ENCODE peak calls at places on chromosomes 5 and 9, in eight cellular contexts. One of them, this sample, is unnamed.

GRCh38 chr5:53236683-53237082 is 127.1 kb upstream of the MOCS2 start:
- DNase-seq in GM13976: no peak
- DNase-seq in PC-3: no peak
- DNase-seq in A549: no peak
- DNase-seq in Caco-2: no peak
- DNase-seq in lower leg skin: no peak
- DNase-seq in heart right ventricle: no peak
- DNase-seq in nephron progenitor cell: no peak
- DNase-seq in this sample: no peak

GRCh38 chr5:136957428-136957827 is 541.7 kb downstream of the SPOCK1 start:
- DNase-seq in nephron progenitor cell: no peak
- DNase-seq in GM13976: no peak
- DNase-seq in lower leg skin: no peak
- DNase-seq in A549: no peak
- DNase-seq in Caco-2: no peak
- DNase-seq in heart right ventricle: no peak
- DNase-seq in PC-3: peak; percentile 84
- DNase-seq in this sample: no peak

GRCh38 chr5:149745944-149746326 is 15.8 kb downstream of the PPARGC1B start:
- DNase-seq in heart right ventricle: no peak
- DNase-seq in lower leg skin: no peak
- DNase-seq in A549: no peak
- DNase-seq in nephron progenitor cell: no peak
- DNase-seq in GM13976: no peak
- DNase-seq in PC-3: no peak
- DNase-seq in Caco-2: no peak
- DNase-seq in this sample: no peak

GRCh38 chr5:98489021-98489420 is 284.4 kb upstream of the RGMB start:
- DNase-seq in nephron progenitor cell: no peak
- DNase-seq in PC-3: no peak
- DNase-seq in lower leg skin: no peak
- DNase-seq in GM13976: no peak
- DNase-seq in A549: no peak
- DNase-seq in Caco-2: no peak
- DNase-seq in heart right ventricle: no peak
- DNase-seq in this sample: no peak

GRCh38 chr9:95504053-95504963 is 12.5 kb downstream of the PTCH1 start:
- DNase-seq in heart right ventricle: peak; percentile 25
- DNase-seq in GM13976: no peak
- DNase-seq in lower leg skin: no peak
- DNase-seq in Caco-2: peak; percentile 36
- DNase-seq in PC-3: peak; percentile 90
- DNase-seq in nephron progenitor cell: peak; percentile 31
- DNase-seq in A549: peak; percentile 30
- DNase-seq in this sample: no peak

GRCh38 chr5:65483474-65484346 is 2.0 kb upstream of the ADAMTS6 start:
- DNase-seq in lower leg skin: no peak
- DNase-seq in Caco-2: peak; percentile 31
- DNase-seq in A549: no peak
- DNase-seq in nephron progenitor cell: no peak
- DNase-seq in GM13976: peak; percentile 47
- DNase-seq in heart right ventricle: no peak
- DNase-seq in PC-3: peak; percentile 49
- DNase-seq in this sample: no peak

GRCh38 chr9:128493424-128493823 is 11.1 kb upstream of the GLE1 start:
- DNase-seq in PC-3: no peak
- DNase-seq in GM13976: no peak
- DNase-seq in lower leg skin: no peak
- DNase-seq in Caco-2: no peak
- DNase-seq in A549: no peak
- DNase-seq in nephron progenitor cell: no peak
- DNase-seq in heart right ventricle: no peak
- DNase-seq in this sample: no peak

GRCh38 chr5:180013660-180014059 is 57.9 kb downstream of the RNF130 start:
- DNase-seq in PC-3: no peak
- DNase-seq in heart right ventricle: no peak
- DNase-seq in GM13976: no peak
- DNase-seq in A549: no peak
- DNase-seq in nephron progenitor cell: no peak
- DNase-seq in lower leg skin: no peak
- DNase-seq in Caco-2: no peak
- DNase-seq in this sample: no peak

GRCh38 chr5:3027185-3027865 is 275.8 kb upstream of the IRX2 start:
- DNase-seq in heart right ventricle: no peak
- DNase-seq in lower leg skin: no peak
- DNase-seq in PC-3: no peak
- DNase-seq in GM13976: no peak
- DNase-seq in Caco-2: no peak
- DNase-seq in A549: no peak
- DNase-seq in nephron progenitor cell: no peak
- DNase-seq in this sample: no peak

GRCh38 chr5:146744358-146744757 is 134.2 kb downstream of the PPP2R2B start:
- DNase-seq in Caco-2: no peak
- DNase-seq in heart right ventricle: no peak
- DNase-seq in lower leg skin: no peak
- DNase-seq in GM13976: no peak
- DNase-seq in A549: no peak
- DNase-seq in PC-3: peak; percentile 36
- DNase-seq in nephron progenitor cell: no peak
- DNase-seq in this sample: no peak

GRCh38 chr9:112072721-112073553 is 102.2 kb downstream of the SUSD1 start:
- DNase-seq in A549: no peak
- DNase-seq in Caco-2: no peak
- DNase-seq in heart right ventricle: no peak
- DNase-seq in lower leg skin: no peak
- DNase-seq in PC-3: peak; percentile 46
- DNase-seq in nephron progenitor cell: no peak
- DNase-seq in GM13976: no peak
- DNase-seq in this sample: no peak

GRCh38 chr9:71685988-71686387 is 82.3 kb downstream of the CEMIP2 start:
- DNase-seq in GM13976: no peak
- DNase-seq in lower leg skin: no peak
- DNase-seq in PC-3: no peak
- DNase-seq in A549: no peak
- DNase-seq in heart right ventricle: no peak
- DNase-seq in Caco-2: no peak
- DNase-seq in nephron progenitor cell: no peak
- DNase-seq in this sample: no peak

GRCh38 chr9:68560131-68560844 is 19.6 kb upstream of the TMEM252 start:
- DNase-seq in PC-3: peak; percentile 36
- DNase-seq in heart right ventricle: peak; percentile 39
- DNase-seq in Caco-2: peak; percentile 10
- DNase-seq in nephron progenitor cell: peak; percentile 50
- DNase-seq in A549: peak; percentile 13
- DNase-seq in GM13976: peak; percentile 53
- DNase-seq in lower leg skin: peak; percentile 89
- DNase-seq in this sample: no peak

GRCh38 chr5:14406554-14406849 is 175.1 kb upstream of the OTULINL start:
- DNase-seq in A549: no peak
- DNase-seq in lower leg skin: no peak
- DNase-seq in nephron progenitor cell: no peak
- DNase-seq in GM13976: no peak
- DNase-seq in Caco-2: no peak
- DNase-seq in heart right ventricle: no peak
- DNase-seq in PC-3: peak; percentile 99
- DNase-seq in this sample: no peak

GRCh38 chr5:169577966-169578365 is 5.6 kb upstream of the SPDL1 start:
- DNase-seq in heart right ventricle: no peak
- DNase-seq in Caco-2: peak; percentile 44
- DNase-seq in PC-3: peak; percentile 54
- DNase-seq in GM13976: no peak
- DNase-seq in nephron progenitor cell: no peak
- DNase-seq in lower leg skin: no peak
- DNase-seq in A549: no peak
- DNase-seq in this sample: no peak

GRCh38 chr9:113921366-113921765 is 45.3 kb downstream of the ZNF618 start:
- DNase-seq in nephron progenitor cell: no peak
- DNase-seq in lower leg skin: no peak
- DNase-seq in A549: no peak
- DNase-seq in PC-3: no peak
- DNase-seq in GM13976: no peak
- DNase-seq in heart right ventricle: no peak
- DNase-seq in Caco-2: no peak
- DNase-seq in this sample: no peak

DNA sequence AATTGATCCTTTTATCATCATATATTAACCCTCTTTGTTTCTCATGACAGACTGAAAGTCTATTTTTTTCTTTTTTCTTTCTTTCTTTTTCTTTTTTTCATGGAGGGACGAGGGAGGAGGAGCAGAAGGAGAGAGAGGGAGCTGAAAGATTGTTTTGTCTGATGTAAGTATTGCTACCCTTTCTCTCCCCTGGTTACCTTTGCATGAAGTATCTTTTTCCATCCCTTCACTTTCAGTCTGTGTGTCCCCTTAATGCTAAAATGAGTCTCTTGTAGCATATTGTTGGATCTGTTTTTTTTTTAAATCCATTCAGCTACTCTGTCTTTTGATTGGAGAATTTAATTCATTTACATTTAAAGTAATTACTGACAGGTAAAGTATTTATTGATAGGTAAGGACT is 27.5 kb upstream of the SERINC5 start:
- DNase-seq in GM13976: no peak
- DNase-seq in lower leg skin: no peak
- DNase-seq in heart right ventricle: no peak
- DNase-seq in Caco-2: no peak
- DNase-seq in nephron progenitor cell: no peak
- DNase-seq in PC-3: no peak
- DNase-seq in A549: no peak
- DNase-seq in this sample: no peak
- TF ChIP-seq CTCF in GM13976: no peak
- TF ChIP-seq CTCF in lower leg skin: no peak
- TF ChIP-seq CTCF in heart right ventricle: no peak
- TF ChIP-seq CTCF in Caco-2: no peak
- TF ChIP-seq CTCF in nephron progenitor cell: no peak
- TF ChIP-seq CTCF in PC-3: no peak
- TF ChIP-seq CTCF in A549: no peak
- TF ChIP-seq CTCF in this sample: no peak

GRCh38 chr9:22037954-22038690 is 29.0 kb upstream of the CDKN2B start:
- DNase-seq in PC-3: peak; percentile 48
- DNase-seq in lower leg skin: no peak
- DNase-seq in GM13976: no peak
- DNase-seq in heart right ventricle: no peak
- DNase-seq in A549: no peak
- DNase-seq in nephron progenitor cell: no peak
- DNase-seq in Caco-2: no peak
- DNase-seq in this sample: no peak
- TF ChIP-seq CTCF in PC-3: peak; percentile 44
- TF ChIP-seq CTCF in lower leg skin: no peak
- TF ChIP-seq CTCF in GM13976: peak; percentile 21
- TF ChIP-seq CTCF in heart right ventricle: peak; percentile 34
- TF ChIP-seq CTCF in A549: no peak
- TF ChIP-seq CTCF in nephron progenitor cell: peak; percentile 29
- TF ChIP-seq CTCF in Caco-2: peak; percentile 26
- TF ChIP-seq CTCF in this sample: no peak

GRCh38 chr5:62307364-62307689 is 1.3 kb downstream of the KIF2A start:
- DNase-seq in lower leg skin: no peak
- DNase-seq in GM13976: no peak
- DNase-seq in nephron progenitor cell: no peak
- DNase-seq in A549: no peak
- DNase-seq in PC-3: no peak
- DNase-seq in heart right ventricle: no peak
- DNase-seq in Caco-2: no peak
- DNase-seq in this sample: no peak

GRCh38 chr5:62306494-62307363 is 723 bp downstream of the KIF2A start:
- DNase-seq in Caco-2: peak; percentile 44
- DNase-seq in A549: peak; percentile 33
- DNase-seq in GM13976: peak; percentile 52
- DNase-seq in heart right ventricle: peak; percentile 49
- DNase-seq in nephron progenitor cell: peak; percentile 71
- DNase-seq in lower leg skin: peak; percentile 90
- DNase-seq in PC-3: no peak
- DNase-seq in this sample: peak; percentile 49

GRCh38 chr5:62305358-62305714 is 670 bp upstream of the KIF2A start:
- DNase-seq in A549: no peak
- DNase-seq in nephron progenitor cell: no peak
- DNase-seq in GM13976: no peak
- DNase-seq in heart right ventricle: no peak
- DNase-seq in PC-3: no peak
- DNase-seq in Caco-2: no peak
- DNase-seq in lower leg skin: no peak
- DNase-seq in this sample: no peak

GRCh38 chr5:62308439-62308838 is 2.4 kb downstream of the KIF2A start:
- DNase-seq in Caco-2: no peak
- DNase-seq in PC-3: no peak
- DNase-seq in lower leg skin: no peak
- DNase-seq in nephron progenitor cell: no peak
- DNase-seq in A549: no peak
- DNase-seq in GM13976: no peak
- DNase-seq in heart right ventricle: no peak
- DNase-seq in this sample: no peak

DNA sequence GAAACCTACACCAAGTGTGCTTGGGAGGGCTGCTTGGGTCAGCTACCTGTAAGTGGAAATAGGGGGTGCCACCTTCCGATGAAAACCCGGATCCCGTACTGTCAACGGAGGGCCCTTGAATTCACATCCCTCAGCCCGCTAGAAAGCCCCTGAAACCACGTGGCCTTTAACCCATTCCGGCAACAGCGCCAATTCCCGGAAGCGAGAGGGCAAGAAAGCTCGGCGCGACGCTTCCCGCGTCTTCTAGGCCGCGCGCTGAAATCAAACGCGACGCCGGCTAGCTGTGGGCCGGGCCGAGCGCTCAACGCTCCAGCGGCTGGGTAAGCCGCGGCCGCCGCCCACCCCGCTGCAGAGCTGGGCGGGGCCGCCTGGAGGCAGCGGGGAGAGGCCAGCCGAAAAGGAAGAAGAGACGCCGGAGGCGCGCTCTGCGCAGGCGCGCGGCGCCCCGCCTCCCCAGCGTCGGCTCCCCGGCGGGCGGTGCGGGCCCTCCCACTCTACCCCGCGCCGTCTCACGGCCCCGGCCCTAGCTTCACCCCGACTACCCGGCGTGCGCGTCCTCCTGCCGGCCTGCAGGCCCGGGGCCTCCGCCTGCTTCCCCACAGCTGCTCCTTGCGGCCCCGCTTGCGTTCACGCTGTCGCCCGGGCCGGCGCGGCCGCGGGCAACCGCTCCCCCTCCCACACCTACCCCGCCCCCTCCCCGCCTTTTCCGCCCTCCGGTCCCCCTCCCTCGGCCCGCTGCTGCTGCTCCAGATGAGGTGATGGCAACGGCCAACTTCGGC is at the start of gene KIF2A:
- DNase-seq in A549: peak; percentile 89
- DNase-seq in PC-3: peak; percentile 95
- DNase-seq in GM13976: peak; percentile 98
- DNase-seq in lower leg skin: peak; percentile 96
- DNase-seq in nephron progenitor cell: peak; percentile 90
- DNase-seq in Caco-2: peak; percentile 94
- DNase-seq in heart right ventricle: peak; percentile 92
- DNase-seq in this sample: peak; percentile 87
- TF ChIP-seq CTCF in A549: no peak
- TF ChIP-seq CTCF in PC-3: no peak
- TF ChIP-seq CTCF in GM13976: no peak
- TF ChIP-seq CTCF in lower leg skin: no peak
- TF ChIP-seq CTCF in nephron progenitor cell: no peak
- TF ChIP-seq CTCF in Caco-2: no peak
- TF ChIP-seq CTCF in heart right ventricle: no peak
- TF ChIP-seq CTCF in this sample: no peak

DNA sequence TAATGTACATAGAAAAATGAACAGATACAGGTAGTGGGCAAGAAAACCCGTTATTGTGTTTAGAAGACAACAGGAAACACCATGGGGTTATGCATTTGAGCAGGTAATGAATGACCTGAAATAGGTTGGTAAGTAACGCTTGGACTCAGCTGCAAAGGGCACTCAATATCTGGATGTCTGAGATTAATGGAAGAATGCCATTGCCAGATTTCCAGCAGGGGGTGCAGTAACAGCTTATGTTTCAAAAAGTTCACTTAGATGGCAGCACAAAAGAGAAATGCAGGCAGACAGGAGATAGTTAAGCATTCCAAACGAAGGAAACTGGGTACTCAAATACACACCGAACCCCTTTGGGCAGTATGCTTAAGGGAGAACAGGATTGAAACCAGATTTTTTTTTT is 285.5 kb upstream of the VLDLR start:
- DNase-seq in nephron progenitor cell: no peak
- DNase-seq in lower leg skin: no peak
- DNase-seq in GM13976: no peak
- DNase-seq in A549: no peak
- DNase-seq in PC-3: no peak
- DNase-seq in Caco-2: peak; percentile 2
- DNase-seq in heart right ventricle: no peak
- DNase-seq in this sample: no peak
- TF ChIP-seq CTCF in nephron progenitor cell: no peak
- TF ChIP-seq CTCF in lower leg skin: no peak
- TF ChIP-seq CTCF in GM13976: no peak
- TF ChIP-seq CTCF in A549: peak; percentile 22
- TF ChIP-seq CTCF in PC-3: peak; percentile 44
- TF ChIP-seq CTCF in Caco-2: no peak
- TF ChIP-seq CTCF in heart right ventricle: no peak
- TF ChIP-seq CTCF in this sample: peak; percentile 36

This sample was measured in mesothelial cell of epicardium.